ENCODE peak calls at places on chromosomes 7 and 10, in four cellular contexts. One of them, this sample, is unnamed.

GRCh38 chr7:9719303-9719702 is 1254.4 kb upstream of the PHF14 start:
- DNase-seq in fibroblast of lung: no peak
- DNase-seq in MM.1S: no peak
- DNase-seq in OCI-LY7: no peak
- DNase-seq in this sample: no peak

GRCh38 chr10:100743626-100744135 is 1.7 kb upstream of the PAX2 start:
- DNase-seq in OCI-LY7: peak; percentile 70
- DNase-seq in MM.1S: peak; percentile 70
- DNase-seq in fibroblast of lung: peak; percentile 58
- DNase-seq in this sample: no peak

GRCh38 chr7:124713086-124713485 is 52.5 kb downstream of the GPR37 start:
- DNase-seq in MM.1S: no peak
- DNase-seq in fibroblast of lung: no peak
- DNase-seq in OCI-LY7: no peak
- DNase-seq in this sample: no peak

GRCh38 chr7:44374007-44374763 is 48.8 kb upstream of the CAMK2B start:
- DNase-seq in OCI-LY7: no peak
- DNase-seq in fibroblast of lung: no peak
- DNase-seq in MM.1S: no peak
- DNase-seq in this sample: no peak

GRCh38 chr10:12797471-12798262 is 203.8 kb downstream of the CCDC3 start:
- DNase-seq in MM.1S: no peak
- DNase-seq in fibroblast of lung: peak; percentile 21
- DNase-seq in OCI-LY7: no peak
- DNase-seq in this sample: no peak

GRCh38 chr10:51344371-51344770 is 270.1 kb downstream of the PRKG1 start:
- DNase-seq in MM.1S: no peak
- DNase-seq in fibroblast of lung: no peak
- DNase-seq in OCI-LY7: no peak
- DNase-seq in this sample: no peak

GRCh38 chr10:47253651-47254375 is 46.2 kb upstream of the GDF10 start:
- DNase-seq in MM.1S: no peak
- DNase-seq in OCI-LY7: no peak
- DNase-seq in fibroblast of lung: peak; percentile 52
- DNase-seq in this sample: peak; percentile 60

GRCh38 chr10:15349133-15349532 is 22.0 kb downstream of the FAM171A1 start:
- DNase-seq in fibroblast of lung: no peak
- DNase-seq in MM.1S: no peak
- DNase-seq in OCI-LY7: no peak
- DNase-seq in this sample: no peak

GRCh38 chr10:76456190-76456589 is 1024.8 kb downstream of the LRMDA start:
- DNase-seq in MM.1S: no peak
- DNase-seq in fibroblast of lung: peak; percentile 56
- DNase-seq in OCI-LY7: no peak
- DNase-seq in this sample: no peak

GRCh38 chr10:10589540-10589939 is 428.1 kb upstream of the CELF2 start:
- DNase-seq in fibroblast of lung: peak; percentile 98
- DNase-seq in OCI-LY7: no peak
- DNase-seq in MM.1S: no peak
- DNase-seq in this sample: no peak

GRCh38 chr7:96284240-96284639 is 37.7 kb downstream of the SLC25A13 start:
- DNase-seq in fibroblast of lung: no peak
- DNase-seq in OCI-LY7: no peak
- DNase-seq in MM.1S: no peak
- DNase-seq in this sample: no peak

GRCh38 chr7:39153647-39154046 is 175.9 kb downstream of the POU6F2 start:
- DNase-seq in OCI-LY7: no peak
- DNase-seq in MM.1S: no peak
- DNase-seq in fibroblast of lung: no peak
- DNase-seq in this sample: no peak

GRCh38 chr7:159122276-159122675 is 22.4 kb downstream of the VIPR2 start:
- DNase-seq in fibroblast of lung: no peak
- DNase-seq in OCI-LY7: no peak
- DNase-seq in MM.1S: peak; percentile 28
- DNase-seq in this sample: no peak

GRCh38 chr7:69596723-69597277 is 1.5 kb upstream of the AUTS2 start:
- DNase-seq in OCI-LY7: no peak
- DNase-seq in fibroblast of lung: peak; percentile 14
- DNase-seq in MM.1S: no peak
- DNase-seq in this sample: no peak

GRCh38 chr10:61337741-61338140 is 115.4 kb downstream of the TMEM26 start:
- DNase-seq in fibroblast of lung: peak; percentile 14
- DNase-seq in MM.1S: no peak
- DNase-seq in OCI-LY7: no peak
- DNase-seq in this sample: no peak

GRCh38 chr10:128540806-128541739 is 414.9 kb upstream of the MKI67 start:
- DNase-seq in OCI-LY7: no peak
- DNase-seq in fibroblast of lung: no peak
- DNase-seq in MM.1S: no peak
- DNase-seq in this sample: no peak

GRCh38 chr7:129363-130221 is 62.8 kb upstream of the FAM20C start:
- DNase-seq in OCI-LY7: no peak
- DNase-seq in fibroblast of lung: peak; percentile 73
- DNase-seq in MM.1S: no peak
- DNase-seq in this sample: no peak

GRCh38 chr7:74101061-74101681 is 17.6 kb downstream of the LIMK1 start:
- DNase-seq in OCI-LY7: peak; percentile 97
- DNase-seq in fibroblast of lung: peak; percentile 64
- DNase-seq in MM.1S: no peak
- DNase-seq in this sample: no peak

GRCh38 chr10:30812018-30812851 is 182.7 kb upstream of the LYZL2 start:
- DNase-seq in OCI-LY7: no peak
- DNase-seq in fibroblast of lung: peak; percentile 95
- DNase-seq in MM.1S: no peak
- DNase-seq in this sample: no peak

GRCh38 chr10:110648743-110649651 is 4.9 kb downstream of the RBM20 start:
- DNase-seq in MM.1S: no peak
- DNase-seq in OCI-LY7: no peak
- DNase-seq in fibroblast of lung: no peak
- DNase-seq in this sample: no peak

GRCh38 chr7:55214707-55215106 is 150.4 kb upstream of the LANCL2 start:
- DNase-seq in OCI-LY7: no peak
- DNase-seq in MM.1S: no peak
- DNase-seq in fibroblast of lung: peak; percentile 28
- DNase-seq in this sample: no peak

GRCh38 chr10:91551856-91552255 is 81.0 kb downstream of the PPP1R3C start:
- DNase-seq in OCI-LY7: no peak
- DNase-seq in MM.1S: no peak
- DNase-seq in fibroblast of lung: peak; percentile 90
- DNase-seq in this sample: peak; percentile 3

GRCh38 chr7:47297120-47297519 is 284.8 kb downstream of the TNS3 start:
- DNase-seq in fibroblast of lung: no peak
- DNase-seq in OCI-LY7: no peak
- DNase-seq in MM.1S: no peak
- DNase-seq in this sample: no peak

GRCh38 chr7:47294569-47295222 is 287.2 kb downstream of the TNS3 start:
- DNase-seq in fibroblast of lung: no peak
- DNase-seq in OCI-LY7: no peak
- DNase-seq in MM.1S: no peak
- DNase-seq in this sample: no peak

GRCh38 chr7:47293884-47294568 is 287.9 kb downstream of the TNS3 start:
- DNase-seq in fibroblast of lung: peak; percentile 62
- DNase-seq in MM.1S: no peak
- DNase-seq in OCI-LY7: no peak
- DNase-seq in this sample: no peak

GRCh38 chr7:47292832-47293309 is 289.0 kb downstream of the TNS3 start:
- DNase-seq in fibroblast of lung: peak; percentile 9
- DNase-seq in OCI-LY7: no peak
- DNase-seq in MM.1S: no peak
- DNase-seq in this sample: no peak

GRCh38 chr7:47295606-47296005 is 286.3 kb downstream of the TNS3 start:
- DNase-seq in fibroblast of lung: no peak
- DNase-seq in MM.1S: no peak
- DNase-seq in OCI-LY7: no peak
- DNase-seq in this sample: no peak
- H3K4me2 ChIP-seq in fibroblast of lung: no peak overlapping the region
- H3K4me2 ChIP-seq in MM.1S: no peak overlapping the region
- H3K4me2 ChIP-seq in OCI-LY7: no peak overlapping the region
- H3K4me2 ChIP-seq in this sample: no peak overlapping the region

DNA sequence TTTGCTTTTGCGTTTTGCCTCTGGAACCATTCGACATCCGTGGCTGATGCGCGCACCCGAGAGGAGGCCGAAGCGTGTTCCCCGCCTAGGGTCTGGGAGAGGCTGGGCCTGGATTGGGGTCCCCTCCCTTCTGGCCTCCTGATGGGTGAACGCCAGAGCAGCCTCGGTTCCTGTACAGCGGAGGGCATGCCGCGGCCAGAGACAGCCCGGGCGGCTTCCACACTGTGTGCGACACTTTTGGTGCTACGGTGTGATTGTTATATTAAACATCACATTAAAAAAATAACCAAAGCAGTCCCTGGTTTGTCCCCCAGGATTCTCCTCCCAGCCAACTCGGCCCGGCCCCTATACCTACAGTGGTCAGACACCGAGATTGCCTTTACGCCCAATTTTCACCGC is 3.7 kb upstream of the HOXA7 start:
- DNase-seq in OCI-LY7: no peak
- DNase-seq in fibroblast of lung: no peak
- DNase-seq in MM.1S: no peak
- DNase-seq in this sample: no peak
- H3K4me3 ChIP-seq in OCI-LY7: peak overlapping the region; percentile 67
- H3K4me3 ChIP-seq in fibroblast of lung: peak overlapping the region; percentile 74
- H3K4me3 ChIP-seq in MM.1S: peak overlapping the region; percentile 64
- H3K4me3 ChIP-seq in this sample: peak overlapping the region; percentile 71

DNA sequence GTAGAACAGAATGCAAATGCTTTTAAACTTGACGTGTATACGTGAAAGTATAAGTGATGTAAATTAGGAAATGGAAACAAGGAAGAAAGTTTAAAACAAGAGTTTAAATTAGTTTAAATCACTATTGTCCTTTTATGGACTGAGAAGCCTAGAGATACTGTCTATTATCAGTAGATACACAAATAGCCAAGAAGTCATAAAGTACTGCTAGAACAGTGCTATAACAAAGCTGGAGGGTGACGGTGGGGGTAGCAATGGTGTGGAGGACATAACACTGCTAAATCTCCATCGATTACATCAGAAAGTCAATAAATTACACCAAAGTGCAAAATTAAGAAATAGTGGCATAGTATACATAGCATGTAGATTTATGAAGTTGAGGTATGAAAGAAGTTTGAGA is 50.1 kb upstream of the CAV2 start:
- DNase-seq in fibroblast of lung: no peak
- DNase-seq in MM.1S: no peak
- DNase-seq in OCI-LY7: no peak
- DNase-seq in this sample: no peak
- H3K27ac ChIP-seq in fibroblast of lung: no peak overlapping the region
- H3K27ac ChIP-seq in MM.1S: no peak overlapping the region
- H3K27ac ChIP-seq in OCI-LY7: no peak overlapping the region
- H3K27ac ChIP-seq in this sample: no peak overlapping the region

GRCh38 chr10:104277785-104278184 is 8.8 kb downstream of the GSTO2 start:
- DNase-seq in OCI-LY7: no peak
- DNase-seq in fibroblast of lung: no peak
- DNase-seq in MM.1S: no peak
- DNase-seq in this sample: no peak

GRCh38 chr10:104276192-104276591 is 7.2 kb downstream of the GSTO2 start:
- DNase-seq in fibroblast of lung: no peak
- DNase-seq in MM.1S: no peak
- DNase-seq in OCI-LY7: no peak
- DNase-seq in this sample: no peak

GRCh38 chr10:104274762-104275721 is 6.1 kb downstream of the GSTO2 start:
- DNase-seq in fibroblast of lung: peak; percentile 49
- DNase-seq in OCI-LY7: peak; percentile 55
- DNase-seq in MM.1S: peak; percentile 27
- DNase-seq in this sample: no peak

GRCh38 chr10:104273291-104273690 is 4.3 kb downstream of the GSTO2 start:
- DNase-seq in OCI-LY7: no peak
- DNase-seq in fibroblast of lung: no peak
- DNase-seq in MM.1S: no peak
- DNase-seq in this sample: no peak

DNA sequence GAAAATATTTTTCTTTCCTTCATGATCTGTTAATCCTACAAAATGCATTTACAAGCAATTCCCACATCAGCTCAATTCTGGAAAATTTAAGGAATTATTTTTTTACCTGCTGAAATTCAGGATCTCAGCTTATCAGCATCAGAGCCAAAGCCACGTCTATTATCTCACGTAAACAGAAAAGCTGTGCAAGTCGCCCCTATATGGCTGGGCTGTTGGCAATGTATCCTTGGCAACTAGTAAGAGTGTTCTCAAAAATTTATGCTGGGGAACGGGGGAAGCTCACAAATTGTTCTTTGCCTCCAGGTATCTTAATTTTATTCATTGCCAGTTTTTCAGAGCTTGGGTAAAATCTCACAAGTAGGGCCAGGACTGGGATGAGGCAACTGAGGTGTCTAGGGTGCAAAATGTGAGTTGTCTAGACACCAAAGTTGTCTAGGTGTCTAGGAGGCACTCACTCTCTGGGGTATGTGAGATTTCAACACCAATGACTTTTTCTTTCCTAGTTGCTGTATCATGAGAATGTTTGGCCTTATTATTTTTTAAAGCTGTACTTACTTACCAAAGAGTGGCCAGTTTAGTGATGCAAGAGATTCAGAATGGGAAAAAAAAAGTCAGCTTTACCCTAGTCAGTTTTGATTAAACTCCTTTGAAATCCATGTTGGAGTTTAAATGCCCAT is 5.1 kb downstream of the GSTO2 start:
- DNase-seq in fibroblast of lung: peak; percentile 9
- DNase-seq in MM.1S: no peak
- DNase-seq in OCI-LY7: no peak
- DNase-seq in this sample: no peak
- H3K4me2 ChIP-seq in fibroblast of lung: peak overlapping the region; percentile 73
- H3K4me2 ChIP-seq in MM.1S: no peak overlapping the region
- H3K4me2 ChIP-seq in OCI-LY7: peak overlapping the region; percentile 26
- H3K4me2 ChIP-seq in this sample: peak overlapping the region; percentile 84

GRCh38 chr10:28001353-28001752 is 2.5 kb upstream of the ODAD2 start:
- DNase-seq in MM.1S: no peak
- DNase-seq in OCI-LY7: no peak
- DNase-seq in fibroblast of lung: no peak
- DNase-seq in this sample: no peak

GRCh38 chr10:27995311-27995710 is 3.6 kb downstream of the ODAD2 start:
- DNase-seq in OCI-LY7: no peak
- DNase-seq in MM.1S: no peak
- DNase-seq in fibroblast of lung: no peak
- DNase-seq in this sample: no peak

GRCh38 chr10:27998178-27998953 is 513 bp downstream of the ODAD2 start:
- DNase-seq in OCI-LY7: no peak
- DNase-seq in fibroblast of lung: peak; percentile 43
- DNase-seq in MM.1S: peak; percentile 44
- DNase-seq in this sample: no peak

GRCh38 chr10:27998954-27999275 is at the start of gene ODAD2:
- DNase-seq in fibroblast of lung: no peak
- DNase-seq in MM.1S: no peak
- DNase-seq in OCI-LY7: no peak
- DNase-seq in this sample: no peak

GRCh38 chr10:27997865-27998177 is 1.1 kb downstream of the ODAD2 start:
- DNase-seq in fibroblast of lung: no peak
- DNase-seq in OCI-LY7: no peak
- DNase-seq in MM.1S: no peak
- DNase-seq in this sample: no peak
- H3K4me3 ChIP-seq in fibroblast of lung: peak overlapping the region; percentile 65
- H3K4me3 ChIP-seq in OCI-LY7: no peak overlapping the region
- H3K4me3 ChIP-seq in MM.1S: peak overlapping the region; percentile 76
- H3K4me3 ChIP-seq in this sample: no peak overlapping the region